ENCODE peak calls at places on chromosomes 5 and 9, in nine cellular contexts. One of them, this sample, is unnamed.
A peak's percentile ranks its signal among the peaks of the same experiment; 100 is the strongest.

GRCh38 chr9:109117856-109118801 is 1.6 kb downstream of the TMEM245 start:
- DNase-seq in IMR-90: peak; percentile 89
- DNase-seq in CD8-positive, alpha-beta T cell: peak; percentile 22
- DNase-seq in prostate gland: no peak
- DNase-seq in psoas muscle: peak; percentile 29
- DNase-seq in GM06990: no peak
- DNase-seq in tibial artery: no peak
- DNase-seq in foreskin fibroblast: peak; percentile 73
- DNase-seq in fibroblast of villous mesenchyme: peak; percentile 99
- DNase-seq in this sample: no peak

GRCh38 chr5:130529716-130530485 is 625.6 kb downstream of the CHSY3 start:
- DNase-seq in tibial artery: no peak
- DNase-seq in GM06990: no peak
- DNase-seq in IMR-90: no peak
- DNase-seq in fibroblast of villous mesenchyme: no peak
- DNase-seq in foreskin fibroblast: no peak
- DNase-seq in CD8-positive, alpha-beta T cell: no peak
- DNase-seq in prostate gland: no peak
- DNase-seq in psoas muscle: no peak
- DNase-seq in this sample: no peak

GRCh38 chr5:151234476-151235238 is 10.8 kb upstream of the CCDC69 start:
- DNase-seq in tibial artery: peak; percentile 73
- DNase-seq in psoas muscle: peak; percentile 76
- DNase-seq in fibroblast of villous mesenchyme: peak; percentile 93
- DNase-seq in CD8-positive, alpha-beta T cell: peak; percentile 26
- DNase-seq in foreskin fibroblast: peak; percentile 24
- DNase-seq in GM06990: peak; percentile 67
- DNase-seq in IMR-90: peak; percentile 41
- DNase-seq in prostate gland: peak; percentile 50
- DNase-seq in this sample: peak; percentile 33

GRCh38 chr5:113068559-113068958 is 92.0 kb downstream of the DCP2 start:
- DNase-seq in psoas muscle: no peak
- DNase-seq in foreskin fibroblast: peak; percentile 49
- DNase-seq in CD8-positive, alpha-beta T cell: no peak
- DNase-seq in GM06990: no peak
- DNase-seq in fibroblast of villous mesenchyme: no peak
- DNase-seq in IMR-90: peak; percentile 82
- DNase-seq in prostate gland: no peak
- DNase-seq in tibial artery: no peak
- DNase-seq in this sample: no peak

GRCh38 chr5:64505769-64506566 is at the start of gene RGS7BP:
- DNase-seq in psoas muscle: peak; percentile 20
- DNase-seq in fibroblast of villous mesenchyme: peak; percentile 14
- DNase-seq in GM06990: peak; percentile 33
- DNase-seq in tibial artery: peak; percentile 72
- DNase-seq in foreskin fibroblast: peak; percentile 9
- DNase-seq in IMR-90: peak; percentile 7
- DNase-seq in prostate gland: peak; percentile 26
- DNase-seq in CD8-positive, alpha-beta T cell: no peak
- DNase-seq in this sample: no peak

GRCh38 chr5:39599721-39600431 is 175.1 kb upstream of the DAB2 start:
- DNase-seq in psoas muscle: no peak
- DNase-seq in tibial artery: no peak
- DNase-seq in prostate gland: no peak
- DNase-seq in IMR-90: peak; percentile 72
- DNase-seq in fibroblast of villous mesenchyme: peak; percentile 62
- DNase-seq in CD8-positive, alpha-beta T cell: no peak
- DNase-seq in foreskin fibroblast: peak; percentile 82
- DNase-seq in GM06990: no peak
- DNase-seq in this sample: no peak

GRCh38 chr5:31470608-31471007 is 61.3 kb downstream of the DROSHA start:
- DNase-seq in tibial artery: peak; percentile 67
- DNase-seq in fibroblast of villous mesenchyme: no peak
- DNase-seq in foreskin fibroblast: peak; percentile 47
- DNase-seq in CD8-positive, alpha-beta T cell: no peak
- DNase-seq in prostate gland: no peak
- DNase-seq in psoas muscle: peak; percentile 32
- DNase-seq in IMR-90: peak; percentile 54
- DNase-seq in GM06990: no peak
- DNase-seq in this sample: no peak

GRCh38 chr9:12930906-12931305 is 156.1 kb downstream of the LURAP1L start:
- DNase-seq in tibial artery: no peak
- DNase-seq in GM06990: no peak
- DNase-seq in CD8-positive, alpha-beta T cell: no peak
- DNase-seq in prostate gland: no peak
- DNase-seq in psoas muscle: no peak
- DNase-seq in fibroblast of villous mesenchyme: no peak
- DNase-seq in foreskin fibroblast: no peak
- DNase-seq in IMR-90: peak; percentile 6
- DNase-seq in this sample: no peak

GRCh38 chr5:106241409-106241808 is 1429.3 kb downstream of the EFNA5 start:
- DNase-seq in IMR-90: no peak
- DNase-seq in GM06990: no peak
- DNase-seq in tibial artery: no peak
- DNase-seq in foreskin fibroblast: no peak
- DNase-seq in psoas muscle: no peak
- DNase-seq in CD8-positive, alpha-beta T cell: no peak
- DNase-seq in fibroblast of villous mesenchyme: peak; percentile 0
- DNase-seq in prostate gland: no peak
- DNase-seq in this sample: no peak

GRCh38 chr5:135018457-135018856 is 15.6 kb downstream of the PITX1 start:
- DNase-seq in psoas muscle: no peak
- DNase-seq in prostate gland: no peak
- DNase-seq in fibroblast of villous mesenchyme: no peak
- DNase-seq in GM06990: no peak
- DNase-seq in CD8-positive, alpha-beta T cell: no peak
- DNase-seq in tibial artery: no peak
- DNase-seq in IMR-90: no peak
- DNase-seq in foreskin fibroblast: no peak
- DNase-seq in this sample: no peak

GRCh38 chr9:135726138-135726853 is 24.3 kb downstream of the KCNT1 start:
- DNase-seq in tibial artery: no peak
- DNase-seq in fibroblast of villous mesenchyme: no peak
- DNase-seq in CD8-positive, alpha-beta T cell: no peak
- DNase-seq in psoas muscle: no peak
- DNase-seq in IMR-90: no peak
- DNase-seq in foreskin fibroblast: no peak
- DNase-seq in prostate gland: no peak
- DNase-seq in GM06990: no peak
- DNase-seq in this sample: no peak
- TF ChIP-seq CTCF in tibial artery: no peak
- TF ChIP-seq CTCF in fibroblast of villous mesenchyme: no peak
- TF ChIP-seq CTCF in CD8-positive, alpha-beta T cell: no peak
- TF ChIP-seq CTCF in psoas muscle: no peak
- TF ChIP-seq CTCF in IMR-90: no peak
- TF ChIP-seq CTCF in foreskin fibroblast: no peak
- TF ChIP-seq CTCF in prostate gland: no peak
- TF ChIP-seq CTCF in GM06990: peak; percentile 20
- TF ChIP-seq CTCF in this sample: no peak

DNA sequence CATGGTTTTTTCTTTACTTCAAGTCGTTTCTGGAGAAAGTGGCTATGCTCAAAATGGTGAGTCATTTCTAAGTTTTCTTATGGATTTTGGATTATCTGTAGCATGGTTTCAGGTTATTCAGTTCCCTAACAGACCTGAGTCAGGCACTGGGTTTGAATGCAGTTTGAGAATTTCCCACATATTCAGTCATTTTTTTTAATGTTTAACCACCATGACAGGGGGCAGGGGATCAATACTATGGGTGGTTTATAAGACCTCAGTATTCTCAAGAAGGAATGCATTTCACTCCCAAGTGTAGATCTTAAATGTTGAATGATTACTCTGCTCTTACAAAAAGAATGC is 284 bp downstream of the IL7R start:
- DNase-seq in foreskin fibroblast: no peak
- DNase-seq in CD8-positive, alpha-beta T cell: no peak
- DNase-seq in psoas muscle: no peak
- DNase-seq in GM06990: peak; percentile 41
- DNase-seq in fibroblast of villous mesenchyme: no peak
- DNase-seq in prostate gland: no peak
- DNase-seq in IMR-90: no peak
- DNase-seq in tibial artery: no peak
- DNase-seq in this sample: no peak
- H3K4me3 ChIP-seq in foreskin fibroblast: no peak overlapping the region
- H3K4me3 ChIP-seq in CD8-positive, alpha-beta T cell: peak overlapping the region; percentile 80
- H3K4me3 ChIP-seq in psoas muscle: no peak overlapping the region
- H3K4me3 ChIP-seq in GM06990: no peak overlapping the region
- H3K4me3 ChIP-seq in fibroblast of villous mesenchyme: peak overlapping the region; percentile 52
- H3K4me3 ChIP-seq in prostate gland: no peak overlapping the region
- H3K4me3 ChIP-seq in IMR-90: peak overlapping the region; percentile 52
- H3K4me3 ChIP-seq in tibial artery: no peak overlapping the region
- H3K4me3 ChIP-seq in this sample: peak overlapping the region; percentile 30

GRCh38 chr5:143177263-143177994 is 226.1 kb downstream of the NR3C1 start:
- DNase-seq in prostate gland: peak; percentile 14
- DNase-seq in IMR-90: peak; percentile 99
- DNase-seq in tibial artery: no peak
- DNase-seq in foreskin fibroblast: peak; percentile 14
- DNase-seq in CD8-positive, alpha-beta T cell: no peak
- DNase-seq in GM06990: no peak
- DNase-seq in fibroblast of villous mesenchyme: peak; percentile 72
- DNase-seq in psoas muscle: no peak
- DNase-seq in this sample: no peak
- TF ChIP-seq CTCF in prostate gland: no peak
- TF ChIP-seq CTCF in IMR-90: no peak
- TF ChIP-seq CTCF in tibial artery: no peak
- TF ChIP-seq CTCF in foreskin fibroblast: no peak
- TF ChIP-seq CTCF in CD8-positive, alpha-beta T cell: no peak
- TF ChIP-seq CTCF in GM06990: no peak
- TF ChIP-seq CTCF in fibroblast of villous mesenchyme: no peak
- TF ChIP-seq CTCF in psoas muscle: no peak
- TF ChIP-seq CTCF in this sample: no peak

DNA sequence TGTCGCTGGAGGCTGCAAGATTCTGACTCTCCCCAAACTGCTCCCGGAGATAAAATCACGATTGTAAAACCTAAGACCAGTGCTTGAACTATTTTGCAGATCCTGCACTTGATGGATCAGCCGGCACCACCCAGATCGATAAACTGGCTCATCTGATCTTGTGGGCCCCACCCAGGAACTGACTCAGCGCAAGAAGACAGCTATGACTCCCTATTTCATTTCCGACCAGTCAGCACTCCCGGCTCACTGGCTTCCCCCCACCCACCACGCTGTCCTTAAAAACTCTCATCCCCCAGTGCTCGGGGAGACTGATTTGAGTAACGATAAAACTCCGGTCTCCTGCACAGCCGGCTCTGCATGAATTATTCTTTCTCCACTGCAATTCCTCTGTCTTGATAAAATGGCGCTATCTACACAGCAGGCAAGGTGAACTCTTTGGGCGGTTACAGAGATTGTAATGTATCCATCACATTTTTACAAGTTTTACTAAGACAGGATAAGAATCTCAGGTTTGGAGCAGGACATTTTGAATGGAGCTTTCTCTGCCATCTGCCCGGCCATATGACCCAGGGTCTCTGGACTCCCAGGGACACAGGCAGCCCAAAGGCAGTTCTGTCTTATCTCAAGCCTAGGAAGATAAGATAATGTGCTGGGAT is 10.6 kb upstream of the PPP1R26 start:
- DNase-seq in GM06990: no peak
- DNase-seq in CD8-positive, alpha-beta T cell: no peak
- DNase-seq in IMR-90: peak; percentile 46
- DNase-seq in psoas muscle: no peak
- DNase-seq in fibroblast of villous mesenchyme: peak; percentile 80
- DNase-seq in foreskin fibroblast: peak; percentile 45
- DNase-seq in tibial artery: no peak
- DNase-seq in prostate gland: no peak
- DNase-seq in this sample: no peak
- H3K4me3 ChIP-seq in GM06990: no peak overlapping the region
- H3K4me3 ChIP-seq in CD8-positive, alpha-beta T cell: no peak overlapping the region
- H3K4me3 ChIP-seq in IMR-90: no peak overlapping the region
- H3K4me3 ChIP-seq in psoas muscle: no peak overlapping the region
- H3K4me3 ChIP-seq in fibroblast of villous mesenchyme: peak overlapping the region; percentile 47
- H3K4me3 ChIP-seq in foreskin fibroblast: peak overlapping the region; percentile 30
- H3K4me3 ChIP-seq in tibial artery: no peak overlapping the region
- H3K4me3 ChIP-seq in prostate gland: no peak overlapping the region
- H3K4me3 ChIP-seq in this sample: peak overlapping the region; percentile 6

GRCh38 chr9:132546148-132547051 is 36.0 kb upstream of the BARHL1 start:
- DNase-seq in foreskin fibroblast: no peak
- DNase-seq in GM06990: no peak
- DNase-seq in IMR-90: no peak
- DNase-seq in tibial artery: no peak
- DNase-seq in fibroblast of villous mesenchyme: peak; percentile 12
- DNase-seq in psoas muscle: no peak
- DNase-seq in prostate gland: no peak
- DNase-seq in CD8-positive, alpha-beta T cell: no peak
- DNase-seq in this sample: no peak
- TF ChIP-seq CTCF in foreskin fibroblast: peak; percentile 27
- TF ChIP-seq CTCF in GM06990: peak; percentile 48
- TF ChIP-seq CTCF in IMR-90: peak; percentile 14
- TF ChIP-seq CTCF in tibial artery: no peak
- TF ChIP-seq CTCF in fibroblast of villous mesenchyme: peak; percentile 43
- TF ChIP-seq CTCF in psoas muscle: peak; percentile 7
- TF ChIP-seq CTCF in prostate gland: no peak
- TF ChIP-seq CTCF in CD8-positive, alpha-beta T cell: no peak
- TF ChIP-seq CTCF in this sample: peak; percentile 41

GRCh38 chr5:55993013-55993412 is 1.8 kb downstream of the IL6ST start:
- DNase-seq in tibial artery: no peak
- DNase-seq in fibroblast of villous mesenchyme: peak; percentile 85
- DNase-seq in CD8-positive, alpha-beta T cell: no peak
- DNase-seq in prostate gland: peak; percentile 35
- DNase-seq in foreskin fibroblast: no peak
- DNase-seq in psoas muscle: no peak
- DNase-seq in IMR-90: peak; percentile 48
- DNase-seq in GM06990: no peak
- DNase-seq in this sample: no peak
- H3K4me3 ChIP-seq in tibial artery: peak overlapping the region; percentile 77
- H3K4me3 ChIP-seq in fibroblast of villous mesenchyme: peak overlapping the region; percentile 68
- H3K4me3 ChIP-seq in CD8-positive, alpha-beta T cell: peak overlapping the region; percentile 89
- H3K4me3 ChIP-seq in prostate gland: peak overlapping the region; percentile 64
- H3K4me3 ChIP-seq in foreskin fibroblast: peak overlapping the region; percentile 95
- H3K4me3 ChIP-seq in psoas muscle: peak overlapping the region; percentile 79
- H3K4me3 ChIP-seq in IMR-90: peak overlapping the region; percentile 89
- H3K4me3 ChIP-seq in GM06990: peak overlapping the region; percentile 88
- H3K4me3 ChIP-seq in this sample: peak overlapping the region; percentile 76

GRCh38 chr5:139137703-139138102 is 60.5 kb downstream of the SIL1 start:
- DNase-seq in GM06990: no peak
- DNase-seq in IMR-90: peak; percentile 26
- DNase-seq in psoas muscle: peak; percentile 30
- DNase-seq in prostate gland: no peak
- DNase-seq in CD8-positive, alpha-beta T cell: no peak
- DNase-seq in foreskin fibroblast: no peak
- DNase-seq in tibial artery: no peak
- DNase-seq in fibroblast of villous mesenchyme: peak; percentile 37
- DNase-seq in this sample: no peak
- TF ChIP-seq CTCF in GM06990: peak; percentile 37
- TF ChIP-seq CTCF in IMR-90: peak; percentile 37
- TF ChIP-seq CTCF in psoas muscle: peak; percentile 18
- TF ChIP-seq CTCF in prostate gland: no peak
- TF ChIP-seq CTCF in CD8-positive, alpha-beta T cell: no peak
- TF ChIP-seq CTCF in foreskin fibroblast: peak; percentile 14
- TF ChIP-seq CTCF in tibial artery: no peak
- TF ChIP-seq CTCF in fibroblast of villous mesenchyme: peak; percentile 42
- TF ChIP-seq CTCF in this sample: peak; percentile 21